ENCODE peak calls at places on chromosomes 2 and 18, in eight cellular contexts. V is IMR-90, M is tibial nerve, D is heart left ventricle, W is breast epithelium, Z is endothelial cell of umbilical vein, C is transverse colon, G is adrenal gland. F is an unnamed sample.

GRCh38 chr2:239959059-239959971 is 65.8 kb downstream of the NDUFA10 start:
- DNase-seq in Z (no peak), C (no peak), W (no peak), M (no peak), D (no peak), V (peak; percentile 15), G (no peak), F (no peak)

GRCh38 chr2:186716899-186717811 is 23.3 kb downstream of the FAM171B start:
- DNase-seq in M (no peak), Z (no peak), C (no peak), W (no peak), V (peak; percentile 47), G (no peak), D (no peak), F (no peak)

GRCh38 chr18:5997361-5997760 is 102.0 kb upstream of the TMEM200C start:
- DNase-seq in W (no peak), C (no peak), G (no peak), M (no peak), V (no peak), Z (no peak), D (no peak), F (no peak)

GRCh38 chr2:48129256-48129950 is 223.1 kb upstream of the FBXO11 start:
- DNase-seq in V (no peak), D (no peak), W (no peak), G (no peak), M (no peak), Z (no peak), C (no peak), F (no peak)

GRCh38 chr18:57621252-57621607 is 406 bp downstream of the NARS1 start:
- DNase-seq in W (no peak), M (no peak), C (no peak), D (no peak), Z (peak; percentile 31), G (no peak), V (no peak), F (peak; percentile 28)

GRCh38 chr2:97714084-97714949 is 941 bp downstream of the ZAP70 start:
- DNase-seq in Z (no peak), G (no peak), C (no peak), M (no peak), V (no peak), D (no peak), W (no peak), F (no peak)

GRCh38 chr2:141929331-141930252 is 201.2 kb downstream of the LRP1B start:
- DNase-seq in M (no peak), Z (no peak), V (no peak), C (no peak), D (no peak), W (no peak), G (no peak), F (no peak)

GRCh38 chr2:60068755-60069154 is 484.7 kb downstream of the BCL11A start:
- DNase-seq in G (no peak), M (no peak), Z (no peak), V (no peak), D (no peak), C (no peak), W (no peak), F (no peak)

GRCh38 chr18:35457140-35457704 is 40.5 kb downstream of the INO80C start:
- DNase-seq in W (no peak), D (no peak), Z (peak; percentile 33), G (no peak), M (no peak), V (no peak), C (no peak), F (no peak)

GRCh38 chr2:55518846-55519167 is 711 bp upstream of the CFAP36 start:
- DNase-seq in D (no peak), W (no peak), V (no peak), Z (no peak), C (no peak), M (no peak), G (peak; percentile 59), F (no peak)

GRCh38 chr2:216536725-216537124 is 38.1 kb downstream of the RPL37A start:
- DNase-seq in V (peak; percentile 74), W (no peak), D (peak; percentile 47), C (no peak), G (peak; percentile 74), Z (no peak), M (no peak), F (no peak)

GRCh38 chr2:198991431-198991830 is 466.3 kb downstream of the SATB2 start:
- DNase-seq in G (no peak), C (no peak), Z (no peak), D (no peak), M (no peak), V (no peak), W (no peak), F (no peak)

GRCh38 chr2:127511090-127511489 is 15.2 kb downstream of the IWS1 start:
- DNase-seq in M (no peak), W (no peak), G (no peak), Z (no peak), V (no peak), C (no peak), D (no peak), F (no peak)

GRCh38 chr2:127508621-127509034 is 17.7 kb downstream of the IWS1 start:
- DNase-seq in D (peak; percentile 74), Z (peak; percentile 93), V (peak; percentile 99), C (peak; percentile 62), W (no peak), M (no peak), G (peak; percentile 96), F (peak; percentile 53)

GRCh38 chr2:127511917-127512316 is 14.4 kb downstream of the IWS1 start:
- DNase-seq in M (no peak), G (no peak), C (no peak), W (no peak), Z (peak; percentile 63), D (no peak), V (no peak), F (no peak)

GRCh38 chr2:127508025-127508620 is 18.2 kb downstream of the IWS1 start:
- DNase-seq in V (peak; percentile 42), D (no peak), C (no peak), W (no peak), Z (no peak), G (no peak), M (no peak), F (no peak)

DNA sequence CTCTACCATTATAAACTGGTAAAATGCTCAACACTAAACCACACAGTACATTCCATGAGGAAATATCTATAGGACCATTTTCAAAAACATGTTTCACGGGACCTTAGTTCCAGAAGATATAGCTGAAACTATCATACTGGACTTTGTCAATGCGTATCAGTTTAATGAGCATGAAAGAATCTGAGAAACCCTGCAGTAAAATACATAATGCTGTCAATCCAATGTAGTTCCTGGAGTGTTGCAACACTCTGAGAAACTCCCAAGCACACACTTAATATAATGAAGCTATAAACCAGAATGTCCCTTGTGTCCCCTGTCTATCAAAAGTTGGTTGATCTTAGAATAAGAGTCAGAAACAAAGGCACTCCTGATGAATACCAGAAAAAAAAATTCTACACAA is 16.2 kb downstream of the IWS1 start:
- DNase-seq in G (no peak), D (no peak), V (no peak), Z (no peak), M (no peak), W (no peak), C (no peak), F (no peak)
- H3K4me1 ChIP-seq in G (peaks cover 37% of the 10 kb centered on the region), D (peaks cover 22% of the 10 kb centered on the region), V (peaks cover 10% of the 10 kb centered on the region), Z (peaks cover 40% of the 10 kb centered on the region), M (peaks cover 13% of the 10 kb centered on the region), W (peaks cover 7% of the 10 kb centered on the region), C (peaks cover 20% of the 10 kb centered on the region), F (peaks cover 12% of the 10 kb centered on the region)

GRCh38 chr2:27377618-27378095 is 2.9 kb downstream of the ZNF513 start:
- DNase-seq in W (no peak), M (no peak), C (no peak), G (peak; percentile 70), V (no peak), Z (no peak), D (peak; percentile 16), F (no peak)

GRCh38 chr2:27379383-27379839 is 1.1 kb downstream of the ZNF513 start:
- DNase-seq in V (no peak), Z (no peak), G (no peak), D (no peak), M (no peak), W (no peak), C (no peak), F (no peak)

GRCh38 chr2:27376866-27377617 is 3.5 kb downstream of the ZNF513 start:
- DNase-seq in C (no peak), M (no peak), D (no peak), V (no peak), W (no peak), Z (no peak), G (peak; percentile 58), F (no peak)

GRCh38 chr2:27378809-27379290 is 1.7 kb downstream of the ZNF513 start:
- DNase-seq in W (no peak), V (no peak), M (no peak), Z (no peak), G (peak; percentile 53), C (no peak), D (no peak), F (no peak)

DNA sequence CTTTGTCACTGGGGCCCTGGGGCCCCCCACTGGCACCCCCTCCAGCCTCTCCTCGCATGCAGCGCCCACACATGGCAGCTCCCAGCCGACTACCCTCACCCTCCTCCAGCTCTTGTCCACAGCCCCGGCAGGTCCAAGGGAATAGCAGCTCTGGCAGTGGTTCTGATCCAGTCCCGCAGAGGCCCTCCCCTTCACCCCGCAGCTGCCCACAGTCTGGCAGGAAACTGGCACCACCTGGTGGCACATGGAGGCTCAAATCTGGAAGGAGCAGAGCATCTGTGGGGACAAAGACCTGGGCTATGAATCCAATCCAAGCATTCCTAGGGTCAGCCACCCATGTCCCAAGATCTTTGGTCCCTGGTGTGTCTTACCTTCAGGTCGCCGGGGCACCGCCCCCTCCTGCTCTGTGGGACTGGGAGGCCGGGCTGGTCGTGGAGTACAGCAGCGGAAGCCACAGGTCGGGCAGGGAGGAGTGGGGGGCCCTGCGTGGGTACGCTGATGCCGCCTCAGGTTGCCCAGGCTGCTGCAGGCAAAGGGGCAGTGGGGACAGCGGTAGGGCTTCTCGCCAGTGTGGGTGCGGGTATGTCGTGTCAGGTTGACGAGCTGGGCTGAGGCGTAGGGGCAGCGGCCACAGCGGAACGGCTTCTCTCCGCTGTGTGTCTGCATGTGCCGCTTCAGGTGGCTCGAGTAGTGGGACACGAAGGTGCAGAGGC is 2.3 kb downstream of the ZNF513 start:
- DNase-seq in G (peak; percentile 72), D (peak; percentile 20), V (no peak), M (no peak), C (no peak), W (no peak), Z (no peak), F (no peak)
- TF ChIP-seq POLR2A in G (no peak), D (no peak), V (no peak), M (no peak), C (no peak), W (no peak), Z (peak; percentile 60), F (no peak)

GRCh38 chr2:226649201-226649600 is 150.4 kb downstream of the IRS1 start:
- DNase-seq in M (no peak), Z (no peak), D (no peak), C (no peak), W (no peak), V (no peak), G (no peak), F (no peak)
- H3K4me3 ChIP-seq in M (no peak overlapping the region), Z (no peak overlapping the region), D (no peak overlapping the region), C (no peak overlapping the region), W (no peak overlapping the region), V (no peak overlapping the region), G (no peak overlapping the region), F (no peak overlapping the region)

DNA sequence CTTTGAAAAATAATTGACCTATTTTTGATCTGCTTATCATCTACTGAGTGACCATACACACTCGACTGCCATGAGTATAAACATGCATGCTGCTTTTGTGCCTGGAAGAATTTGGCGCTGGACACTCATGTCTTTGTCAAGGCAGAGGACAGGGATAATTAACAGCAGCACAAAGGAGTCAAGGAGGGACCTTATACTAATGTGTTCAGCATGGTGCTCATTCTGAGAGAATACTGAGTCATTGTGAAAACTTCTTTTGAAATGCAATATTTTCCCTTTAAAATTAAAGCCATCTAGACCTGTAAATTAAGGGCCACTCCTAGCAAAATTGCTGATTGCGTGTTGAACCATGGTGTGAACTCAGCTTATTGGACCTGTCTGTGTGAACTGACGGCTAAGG is 116.3 kb downstream of the ZNF532 start:
- DNase-seq in V (no peak), W (no peak), Z (no peak), C (no peak), M (no peak), D (no peak), G (no peak), F (no peak)
- H3K4me1 ChIP-seq in V (peaks cover 4% of the 10 kb centered on the region), W (no peaks in the 10 kb centered on the region), Z (no peaks in the 10 kb centered on the region), C (no peaks in the 10 kb centered on the region), M (peaks cover 6% of the 10 kb centered on the region), D (no peaks in the 10 kb centered on the region), G (peaks cover 3% of the 10 kb centered on the region), F (no peaks in the 10 kb centered on the region)

F was measured in stomach.